ENCODE peak calls at places on chromosomes 6 and 20, in six cellular contexts. L, E, W, O, U and C are unnamed samples.

GRCh38 chr20:20174089-20174835 is 121.9 kb downstream of the CFAP61 start:
- DNase-seq in L (no peak), E (no peak), W (no peak), O (no peak), U (no peak), C (no peak)

GRCh38 chr20:41482647-41483552 is 116.3 kb upstream of the EMILIN3 start:
- DNase-seq in L (peak), E (peak), W (no peak), O (no peak), U (no peak), C (no peak)

GRCh38 chr20:35273449-35274171 is 4.3 kb downstream of the MMP24OS start:
- DNase-seq in L (no peak), E (no peak), W (no peak), O (no peak), U (no peak), C (no peak)

GRCh38 chr6:105077592-105078463 is 102.0 kb downstream of the POPDC3 start:
- DNase-seq in L (peak), E (peak), W (no peak), O (no peak), U (no peak), C (no peak)

GRCh38 chr20:41300906-41301305 is 16.6 kb downstream of the ZHX3 start:
- DNase-seq in L (no peak), E (no peak), W (no peak), O (no peak), U (no peak), C (peak)

GRCh38 chr6:6409397-6410030 is 89.1 kb upstream of the F13A1 start:
- DNase-seq in L (no peak), E (no peak), W (no peak), O (no peak), U (no peak), C (no peak)

GRCh38 chr6:48765352-48765961 is 654.5 kb upstream of the PTCHD4 start:
- DNase-seq in L (peak), E (peak), W (peak), O (no peak), U (no peak), C (no peak)

GRCh38 chr6:35305117-35305516 is 7.5 kb downstream of the DEF6 start:
- DNase-seq in L (no peak), E (no peak), W (no peak), O (no peak), U (no peak), C (no peak)

GRCh38 chr6:278494-278893 is 13.8 kb upstream of the DUSP22 start:
- DNase-seq in L (no peak), E (no peak), W (no peak), O (peak), U (no peak), C (peak)

GRCh38 chr6:46023216-46023915 is 7.7 kb upstream of the CLIC5 start:
- DNase-seq in L (peak), E (peak), W (no peak), O (no peak), U (no peak), C (peak)

GRCh38 chr6:69961251-69961650 is 94.9 kb downstream of the COL19A1 start:
- DNase-seq in L (no peak), E (peak), W (no peak), O (no peak), U (no peak), C (no peak)

GRCh38 chr20:32467506-32468312 is 109.6 kb downstream of the ASXL1 start:
- DNase-seq in L (no peak), E (no peak), W (no peak), O (no peak), U (no peak), C (no peak)

GRCh38 chr6:129929433-129929832 is 68.3 kb upstream of the TMEM244 start:
- DNase-seq in L (peak), E (peak), W (no peak), O (no peak), U (no peak), C (no peak)

GRCh38 chr6:6927437-6928361 is 180.1 kb upstream of the RREB1 start:
- DNase-seq in L (no peak), E (no peak), W (no peak), O (no peak), U (no peak), C (no peak)

GRCh38 chr6:156658596-156659316 is 118.4 kb upstream of the ARID1B start:
- DNase-seq in L (peak), E (no peak), W (no peak), O (no peak), U (no peak), C (peak)

GRCh38 chr6:36700812-36701211 is 3.2 kb downstream of the RAB44 start:
- DNase-seq in L (no peak), E (no peak), W (no peak), O (no peak), U (no peak), C (no peak)

DNA sequence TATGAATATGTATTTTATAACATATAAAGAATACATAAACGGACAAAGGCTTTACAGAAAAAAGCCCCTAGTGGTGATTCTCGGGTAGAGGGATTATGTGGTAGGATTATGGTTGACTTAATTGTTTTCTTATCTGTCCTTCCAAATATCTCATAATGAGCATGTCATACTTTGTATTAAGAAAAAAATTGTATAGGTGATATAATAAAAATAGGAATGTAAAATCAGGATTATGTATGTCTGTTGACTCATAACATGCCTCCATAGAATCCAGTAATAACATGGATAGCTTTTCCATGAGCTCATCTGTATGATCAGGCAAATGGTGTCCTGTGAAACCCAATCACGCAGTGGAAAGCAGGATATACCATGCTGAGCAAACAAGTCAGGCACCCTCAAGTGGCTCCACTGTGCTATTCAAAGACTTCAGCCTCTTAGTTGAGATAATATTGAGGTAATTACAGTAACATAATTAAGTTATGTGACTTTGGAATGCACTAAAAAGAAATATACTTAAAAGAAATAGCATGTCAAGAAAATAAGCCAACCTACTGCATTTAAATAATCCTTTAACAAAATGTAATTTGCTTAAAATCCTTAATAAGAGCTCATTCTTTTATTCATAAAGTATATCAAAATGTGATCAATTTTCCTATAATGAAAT is 39.6 kb upstream of the PRELID3B start:
- DNase-seq in L (peak), E (peak), W (no peak), O (no peak), U (no peak), C (no peak)
- TF ChIP-seq CTCF in L (peak), E (peak), W (peak), O (peak), U (peak), C (peak)

DNA sequence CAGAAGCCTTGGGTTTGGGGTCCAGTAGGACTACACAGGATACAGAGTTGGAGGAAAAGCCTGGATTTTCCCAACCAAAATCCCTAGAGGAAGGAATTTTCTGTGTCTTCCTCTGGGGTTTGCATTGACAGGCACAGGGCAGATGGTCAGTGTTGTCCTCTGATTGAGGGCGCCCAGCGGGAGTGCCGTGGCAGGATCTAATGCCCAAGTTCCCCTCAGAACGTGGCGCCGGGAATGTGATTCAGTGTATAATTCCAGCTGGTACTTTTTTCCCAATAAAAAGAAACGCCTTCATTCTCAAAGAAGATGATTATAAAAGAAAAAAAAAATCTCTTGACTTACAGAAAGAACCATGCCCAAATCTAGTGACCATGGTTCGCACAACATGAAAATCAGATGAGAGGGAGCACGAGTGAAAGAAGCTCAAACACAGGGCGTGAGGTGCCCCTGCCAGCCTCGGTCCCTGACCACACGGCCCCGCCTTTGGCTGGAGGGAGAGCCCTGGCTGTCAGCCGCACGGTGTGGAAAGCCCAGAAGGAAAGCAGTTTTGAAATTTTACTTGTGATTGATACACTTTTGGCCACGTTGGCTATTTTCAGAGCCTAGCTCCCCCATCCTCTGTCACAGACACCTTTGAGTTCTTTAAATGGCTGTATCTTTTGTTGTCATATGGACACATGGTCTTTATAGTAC is 31.6 kb downstream of the VEGFA start:
- DNase-seq in L (no peak), E (no peak), W (no peak), O (no peak), U (no peak), C (no peak)
- TF ChIP-seq CTCF in L (no peak), E (no peak), W (no peak), O (no peak), U (no peak), C (no peak)

DNA sequence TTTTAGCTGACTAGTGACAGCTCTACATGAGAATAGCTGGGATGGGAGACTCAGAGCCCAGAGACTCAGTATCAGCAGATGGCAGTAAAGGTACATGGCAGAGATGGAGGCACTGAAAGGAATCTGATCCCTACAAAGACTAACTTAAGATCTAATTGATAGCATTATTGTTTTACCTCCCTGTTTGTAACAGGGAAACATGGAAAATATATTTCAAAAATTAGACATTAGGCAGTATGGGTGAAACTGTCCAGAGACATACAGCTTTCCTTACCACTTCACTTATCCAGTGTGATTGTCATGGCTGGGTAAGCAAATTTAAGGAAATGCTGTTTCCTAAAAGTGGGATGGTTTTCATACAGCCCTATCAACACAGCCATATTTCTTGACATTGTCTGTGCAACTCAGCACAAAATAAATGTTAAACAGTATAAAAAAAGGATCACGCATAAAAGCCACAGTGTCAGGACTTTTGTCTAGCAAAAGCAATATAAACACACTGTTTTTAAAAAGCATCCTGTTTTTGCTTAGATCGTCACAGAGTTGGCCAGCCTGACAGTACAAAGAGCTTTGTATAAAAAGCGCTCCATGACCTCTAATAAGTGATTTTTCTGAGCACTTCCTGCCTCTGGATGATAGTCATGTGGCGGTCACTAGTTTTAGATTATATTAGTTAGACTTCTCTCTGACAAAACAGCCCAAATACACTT is 376.9 kb downstream of the PHF3 start:
- DNase-seq in L (peak), E (peak), W (peak), O (no peak), U (no peak), C (no peak)
- TF ChIP-seq CTCF in L (peak), E (peak), W (peak), O (peak), U (peak), C (peak)

GRCh38 chr20:14622796-14623195 is 285.4 kb upstream of the FLRT3 start:
- DNase-seq in L (peak), E (peak), W (peak), O (no peak), U (no peak), C (no peak)
- TF ChIP-seq CTCF in L (peak), E (no peak), W (no peak), O (no peak), U (no peak), C (no peak)